ENCODE peak calls at places on chromosomes 5 and 9, in nine cellular contexts. K is endothelial cell of umbilical vein, U is HCT116, I is spleen, L is prostate gland, S is stomach, F is sigmoid colon, W is GM12878, A is breast epithelium. Q is an unnamed sample. For H3K27me3, the result is how much of the 10 kb centered on the place peaks cover.

GRCh38 chr5:124738751-124739559 is 7.5 kb downstream of the ZNF608 start:
- DNase-seq in K (no peak), U (no peak), I (no peak), L (no peak), S (no peak), F (no peak), W (no peak), A (no peak), Q (no peak)

GRCh38 chr5:167064199-167064811 is 1227.1 kb upstream of the WWC1 start:
- DNase-seq in K (no peak), U (no peak), I (no peak), L (no peak), S (no peak), F (no peak), W (no peak), A (no peak), Q (no peak)

GRCh38 chr9:134957165-134957944 is 39.6 kb upstream of the FCN1 start:
- DNase-seq in K (no peak), U (no peak), I (peak), L (no peak), S (no peak), F (no peak), W (no peak), A (peak), Q (no peak)

GRCh38 chr5:87300744-87301143 is 33.1 kb downstream of the RASA1 start:
- DNase-seq in K (peak), U (peak), I (no peak), L (no peak), S (no peak), F (no peak), W (no peak), A (no peak), Q (no peak)

GRCh38 chr9:37996050-37996811 is 72.8 kb downstream of the SHB start:
- DNase-seq in K (no peak), U (no peak), I (no peak), L (no peak), S (no peak), F (no peak), W (no peak), A (no peak), Q (no peak)

GRCh38 chr9:137631608-137632431 is 13.0 kb downstream of the EHMT1 start:
- DNase-seq in K (no peak), U (no peak), I (peak), L (no peak), S (no peak), F (no peak), W (no peak), A (no peak), Q (no peak)

GRCh38 chr9:32384364-32385134 is at the start of gene ACO1:
- DNase-seq in K (peak), U (peak), I (peak), L (peak), S (peak), F (peak), W (peak), A (peak), Q (no peak)

GRCh38 chr9:69115621-69116020 is 58.5 kb upstream of the TJP2 start:
- DNase-seq in K (no peak), U (no peak), I (no peak), L (no peak), S (no peak), F (no peak), W (no peak), A (no peak), Q (no peak)

GRCh38 chr5:172506921-172507320 is 52.6 kb upstream of the SH3PXD2B start:
- DNase-seq in K (no peak), U (no peak), I (peak), L (no peak), S (no peak), F (peak), W (no peak), A (no peak), Q (peak)

GRCh38 chr5:55914141-55914413 is 62.9 kb downstream of the IL31RA start:
- DNase-seq in K (no peak), U (no peak), I (no peak), L (no peak), S (no peak), F (no peak), W (no peak), A (no peak), Q (no peak)

GRCh38 chr5:153460421-153460820 is 30.0 kb upstream of the GRIA1 start:
- DNase-seq in K (no peak), U (no peak), I (no peak), L (no peak), S (no peak), F (no peak), W (no peak), A (no peak), Q (no peak)

GRCh38 chr5:157167219-157167621 is 1.2 kb upstream of the GARIN3 start:
- DNase-seq in K (no peak), U (no peak), I (no peak), L (no peak), S (no peak), F (no peak), W (peak), A (no peak), Q (no peak)

GRCh38 chr5:155786108-155786507 is 540.9 kb upstream of the SGCD start:
- DNase-seq in K (no peak), U (no peak), I (no peak), L (no peak), S (no peak), F (no peak), W (no peak), A (no peak), Q (no peak)

GRCh38 chr5:140311011-140311467 is 8.1 kb upstream of the PFDN1 start:
- DNase-seq in K (peak), U (no peak), I (no peak), L (no peak), S (no peak), F (no peak), W (no peak), A (no peak), Q (no peak)

GRCh38 chr9:7739595-7739994 is 60.0 kb downstream of the DMAC1 start:
- DNase-seq in K (no peak), U (no peak), I (no peak), L (no peak), S (no peak), F (no peak), W (no peak), A (no peak), Q (no peak)

GRCh38 chr5:127369772-127370171 is 79.2 kb downstream of the MEGF10 start:
- DNase-seq in K (no peak), U (no peak), I (no peak), L (no peak), S (no peak), F (no peak), W (no peak), A (no peak), Q (no peak)

GRCh38 chr5:176441921-176442323 is 6.3 kb upstream of the FAF2 start:
- DNase-seq in K (peak), U (no peak), I (no peak), L (no peak), S (no peak), F (no peak), W (no peak), A (no peak), Q (no peak)

GRCh38 chr9:15246688-15247087 is 60.3 kb downstream of the TTC39B start:
- DNase-seq in K (peak), U (peak), I (no peak), L (no peak), S (no peak), F (no peak), W (no peak), A (no peak), Q (no peak)

GRCh38 chr9:99019523-99020331 is 76.0 kb downstream of the COL15A1 start:
- DNase-seq in K (peak), U (no peak), I (no peak), L (no peak), S (no peak), F (no peak), W (no peak), A (no peak), Q (no peak)

DNA sequence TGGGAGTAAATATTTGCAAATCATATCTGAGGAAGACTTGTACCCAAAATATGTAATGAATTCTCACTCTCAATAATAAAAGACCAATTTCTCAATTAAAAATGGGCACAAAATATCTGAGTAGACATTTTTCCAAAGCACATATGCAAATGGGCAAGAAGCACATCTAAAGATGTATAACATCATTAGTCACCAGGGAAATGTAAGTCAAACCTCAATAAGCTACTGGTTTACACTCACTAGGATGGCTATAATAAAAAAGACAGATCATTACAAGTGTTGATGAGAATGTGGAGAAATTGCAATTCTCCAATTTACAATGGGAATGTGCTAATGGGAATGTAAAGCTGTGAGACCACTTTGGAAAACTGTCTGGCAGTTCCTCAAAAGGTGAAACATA is 13.9 kb downstream of the PCSK5 start:
- DNase-seq in K (no peak), U (no peak), I (no peak), L (no peak), S (no peak), F (no peak), W (no peak), A (no peak), Q (no peak)
- H3K27me3 ChIP-seq in K (under half), U (under half), I (under half), L (under half), S (under half), F (under half), W (under half), A (under half), Q (under half)

GRCh38 chr9:77014597-77015263 is 4.7 kb upstream of the FOXB2 start:
- DNase-seq in K (no peak), U (no peak), I (no peak), L (no peak), S (no peak), F (no peak), W (no peak), A (no peak), Q (no peak)

GRCh38 chr9:77015291-77016048 is 4.0 kb upstream of the FOXB2 start:
- DNase-seq in K (no peak), U (no peak), I (no peak), L (no peak), S (no peak), F (no peak), W (no peak), A (no peak), Q (no peak)

GRCh38 chr9:77011973-77012817 is 7.3 kb upstream of the FOXB2 start:
- DNase-seq in K (peak), U (peak), I (peak), L (no peak), S (peak), F (no peak), W (no peak), A (peak), Q (no peak)

GRCh38 chr9:77013186-77013931 is 6.1 kb upstream of the FOXB2 start:
- DNase-seq in K (no peak), U (no peak), I (no peak), L (no peak), S (no peak), F (no peak), W (no peak), A (no peak), Q (no peak)

DNA sequence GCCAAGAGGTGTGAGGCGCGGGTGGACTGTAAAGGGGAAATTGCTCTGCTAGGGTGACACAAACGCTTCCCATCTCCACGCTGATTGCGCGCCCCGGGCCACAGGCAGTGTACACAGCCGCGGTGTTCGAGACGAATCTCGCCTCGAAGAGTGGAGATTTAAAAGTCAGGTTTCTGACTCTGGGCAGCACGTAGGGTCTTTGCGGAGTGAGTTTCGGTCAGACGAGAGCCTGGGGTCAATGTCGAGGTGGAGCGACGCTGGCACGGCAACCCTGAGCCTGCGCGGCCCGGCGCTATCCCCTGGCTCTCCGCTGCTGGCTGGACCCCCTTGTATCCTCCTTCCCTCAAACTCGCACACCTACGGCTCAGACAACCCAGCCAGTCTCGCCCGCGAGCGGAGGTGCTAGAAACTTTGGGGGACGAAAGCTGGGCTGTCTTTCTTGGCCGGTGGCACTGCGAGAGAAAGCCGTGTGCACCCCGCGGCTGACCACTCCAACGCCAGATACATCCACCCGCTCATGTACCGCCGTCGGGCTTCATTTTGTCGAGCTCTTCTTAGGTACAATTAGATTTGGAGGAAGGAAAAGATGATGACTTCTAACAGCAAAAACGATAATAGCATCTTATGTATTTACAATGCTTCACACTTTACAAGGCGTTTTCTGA is 5.4 kb upstream of the FOXB2 start:
- DNase-seq in K (no peak), U (no peak), I (no peak), L (no peak), S (no peak), F (no peak), W (no peak), A (no peak), Q (no peak)
- TF ChIP-seq POLR2AphosphoS5 in K (no peak), U (no peak), I (no peak), L (no peak), S (no peak), F (no peak), W (no peak), A (no peak), Q (no peak)

DNA sequence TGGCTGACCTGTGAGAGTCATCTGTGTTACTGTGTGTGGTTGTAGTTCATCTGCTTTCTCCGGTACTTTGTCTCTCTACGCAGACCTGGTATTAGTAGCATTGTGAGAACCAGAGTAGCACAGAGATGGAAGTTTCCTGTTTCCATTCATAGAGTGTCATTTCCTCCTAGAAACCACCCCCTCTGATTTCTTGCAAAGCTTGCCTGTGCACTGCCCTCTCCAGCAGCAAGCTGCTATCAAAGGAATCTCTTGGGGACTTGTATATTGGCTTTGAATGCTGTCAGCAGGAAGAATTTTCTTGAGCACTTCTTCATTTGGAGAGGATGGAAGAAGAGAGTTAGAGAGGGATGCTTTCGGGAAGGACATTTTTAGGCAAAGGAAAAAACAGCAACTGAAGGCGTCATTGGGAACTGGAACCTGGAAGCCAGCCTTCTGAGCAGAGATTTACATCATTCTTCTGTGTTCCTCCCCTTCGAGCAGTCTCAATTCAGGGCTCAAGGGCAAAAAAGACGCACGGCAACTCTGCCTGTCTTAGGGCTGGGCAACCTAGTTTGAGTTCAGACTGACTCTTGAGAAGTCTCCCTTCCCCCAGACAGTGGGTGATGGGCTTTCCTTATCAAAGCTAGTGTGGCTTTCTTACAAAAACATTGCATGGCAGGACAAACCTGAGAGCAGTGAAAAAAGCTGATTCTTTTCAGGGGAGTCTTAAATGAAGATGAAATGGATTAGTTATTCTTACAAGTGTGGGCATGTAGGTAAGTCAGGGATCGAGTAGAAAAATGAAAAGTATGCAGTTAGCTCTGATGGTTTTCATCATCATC is 226.3 kb downstream of the AOPEP start:
- DNase-seq in K (peak), U (no peak), I (no peak), L (no peak), S (no peak), F (no peak), W (peak), A (no peak), Q (no peak)
- TF ChIP-seq POLR2A in K (no peak), U (no peak), I (no peak), L (no peak), S (no peak), F (no peak), W (no peak), A (no peak), Q (no peak)

DNA sequence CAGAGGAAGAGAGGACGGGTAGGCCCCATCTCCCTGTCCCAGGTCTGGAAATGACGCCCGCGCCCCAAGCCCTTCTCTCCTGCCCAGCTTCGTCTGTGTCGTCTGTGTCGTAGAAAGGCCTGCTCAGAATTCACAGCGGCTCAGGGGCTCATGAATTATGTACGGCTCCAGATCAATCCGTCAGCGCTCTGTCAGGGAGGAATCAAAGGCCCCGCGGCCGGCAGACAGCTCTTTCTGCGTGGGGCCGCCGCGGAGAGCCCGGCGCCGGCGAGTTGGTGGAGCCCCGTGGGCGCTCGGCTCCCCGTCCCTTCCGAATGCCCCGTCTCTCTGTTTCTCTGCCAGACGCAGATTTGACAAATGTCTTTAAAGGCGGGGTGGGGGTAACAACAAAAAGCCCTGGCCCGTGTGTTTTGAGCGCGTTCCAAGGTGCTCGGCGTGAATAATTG is 83.8 kb upstream of the RAPGEF1 start:
- DNase-seq in K (no peak), U (no peak), I (no peak), L (no peak), S (no peak), F (no peak), W (no peak), A (no peak), Q (no peak)
- H3K27me3 ChIP-seq in K (under half), U (under half), I (under half), L (under half), S (under half), F (under half), W (under half), A (half or more), Q (under half)

DNA sequence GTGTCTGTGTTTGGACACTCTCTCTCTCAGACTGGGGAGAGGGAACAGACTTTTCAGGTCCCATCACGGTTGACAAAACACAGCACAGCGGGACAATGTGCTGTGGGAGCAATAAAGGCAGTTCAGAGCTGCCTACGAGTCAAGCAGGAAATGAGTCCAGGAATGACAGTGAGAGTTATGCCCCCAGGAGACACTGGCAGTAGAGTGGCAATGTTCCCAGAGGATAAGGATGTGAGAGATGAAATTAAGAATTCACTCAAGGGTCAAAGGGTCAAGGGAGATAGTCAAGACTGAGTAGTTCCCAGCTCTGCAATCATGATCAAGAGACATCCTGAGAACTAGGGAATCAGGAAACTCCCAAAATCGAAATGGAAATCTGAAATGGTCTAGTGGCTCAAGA is 156.1 kb downstream of the LURAP1L start:
- DNase-seq in K (no peak), U (no peak), I (no peak), L (no peak), S (no peak), F (no peak), W (no peak), A (no peak), Q (no peak)
- TF ChIP-seq POLR2AphosphoS5 in K (no peak), U (no peak), I (no peak), L (no peak), S (no peak), F (no peak), W (no peak), A (no peak), Q (no peak)

DNA sequence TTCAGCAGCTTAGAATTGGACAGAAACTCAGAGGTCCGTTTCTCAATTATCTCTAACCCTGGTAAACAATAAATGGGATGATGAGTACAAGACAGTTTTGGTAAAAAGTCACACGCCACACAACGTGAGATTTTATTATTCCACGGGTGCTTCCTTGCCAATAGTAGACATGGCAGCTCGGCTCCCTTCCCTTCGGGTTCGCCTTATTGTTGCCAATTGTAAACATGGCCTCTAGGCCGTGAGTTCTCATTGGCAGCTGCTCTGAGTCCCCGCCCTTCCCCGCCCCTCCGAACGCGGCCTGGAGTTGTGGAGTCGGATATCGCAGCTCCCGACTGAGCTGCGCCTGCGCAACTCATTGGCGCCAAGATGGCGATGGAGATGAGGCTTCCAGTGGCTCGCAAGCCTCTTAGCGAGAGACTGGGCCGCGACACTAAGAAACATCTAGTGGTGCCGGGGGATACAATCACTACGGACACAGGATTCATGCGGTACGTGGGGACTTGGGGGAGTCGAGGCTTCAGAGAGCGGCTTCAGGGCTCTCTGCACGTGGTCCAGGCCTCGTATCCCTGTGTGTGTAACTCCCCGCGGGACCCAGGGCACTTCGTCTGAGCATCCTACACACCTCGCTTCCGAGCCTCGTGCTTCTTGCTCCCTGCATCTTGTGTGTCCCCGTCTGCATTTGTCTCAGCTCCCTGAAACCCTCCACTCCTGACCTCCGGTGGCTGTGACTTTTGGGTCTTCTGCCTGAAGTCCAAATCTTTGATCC is at the start of gene EXOSC2:
- DNase-seq in K (peak), U (peak), I (peak), L (peak), S (peak), F (peak), W (peak), A (peak), Q (peak)
- TF ChIP-seq POLR2A in K (peak), U (peak), I (no peak), L (peak), S (no peak), F (peak), W (peak), A (peak), Q (peak)

Q was measured in vagina.